ENCODE peak calls at places on chromosomes 3 and 15, in seven cellular contexts. One of them, this sample, is unnamed.
A peak's percentile ranks its signal among the peaks of the same experiment; 100 is the strongest.

GRCh38 chr3:133988631-133989161 is 41.0 kb downstream of the SLCO2A1 start:
- DNase-seq in activated CD8-positive, alpha-beta T cell treated with anti-CD3 and anti-CD28 coated beads for 36 hours: no peak
- DNase-seq in type B pancreatic cell: no peak
- DNase-seq in AG09319: no peak
- DNase-seq in kidney epithelial cell: no peak
- DNase-seq in DND-41: no peak
- DNase-seq in heart right ventricle: no peak
- DNase-seq in this sample: no peak

GRCh38 chr15:27089676-27090075 is 118.7 kb downstream of the GABRG3 start:
- DNase-seq in AG09319: no peak
- DNase-seq in kidney epithelial cell: no peak
- DNase-seq in type B pancreatic cell: no peak
- DNase-seq in activated CD8-positive, alpha-beta T cell treated with anti-CD3 and anti-CD28 coated beads for 36 hours: no peak
- DNase-seq in DND-41: no peak
- DNase-seq in heart right ventricle: no peak
- DNase-seq in this sample: no peak

GRCh38 chr15:45157056-45157455 is 27.3 kb downstream of the DUOX1 start:
- DNase-seq in activated CD8-positive, alpha-beta T cell treated with anti-CD3 and anti-CD28 coated beads for 36 hours: no peak
- DNase-seq in type B pancreatic cell: no peak
- DNase-seq in heart right ventricle: no peak
- DNase-seq in kidney epithelial cell: no peak
- DNase-seq in AG09319: peak; percentile 22
- DNase-seq in DND-41: no peak
- DNase-seq in this sample: no peak

GRCh38 chr3:62818347-62818746 is 56.9 kb downstream of the CADPS start:
- DNase-seq in AG09319: no peak
- DNase-seq in activated CD8-positive, alpha-beta T cell treated with anti-CD3 and anti-CD28 coated beads for 36 hours: no peak
- DNase-seq in DND-41: no peak
- DNase-seq in heart right ventricle: no peak
- DNase-seq in type B pancreatic cell: no peak
- DNase-seq in kidney epithelial cell: no peak
- DNase-seq in this sample: no peak

GRCh38 chr3:149415484-149415883 is 38.0 kb upstream of the TM4SF1 start:
- DNase-seq in type B pancreatic cell: no peak
- DNase-seq in AG09319: no peak
- DNase-seq in DND-41: no peak
- DNase-seq in heart right ventricle: no peak
- DNase-seq in activated CD8-positive, alpha-beta T cell treated with anti-CD3 and anti-CD28 coated beads for 36 hours: no peak
- DNase-seq in kidney epithelial cell: no peak
- DNase-seq in this sample: no peak

GRCh38 chr3:154252759-154253638 is 71.3 kb downstream of the DHX36 start:
- DNase-seq in activated CD8-positive, alpha-beta T cell treated with anti-CD3 and anti-CD28 coated beads for 36 hours: peak; percentile 87
- DNase-seq in heart right ventricle: peak; percentile 88
- DNase-seq in DND-41: peak; percentile 70
- DNase-seq in type B pancreatic cell: peak; percentile 85
- DNase-seq in kidney epithelial cell: peak; percentile 42
- DNase-seq in AG09319: peak; percentile 70
- DNase-seq in this sample: peak; percentile 93

GRCh38 chr3:71309886-71310285 is 273.6 kb downstream of the FOXP1 start:
- DNase-seq in kidney epithelial cell: no peak
- DNase-seq in DND-41: no peak
- DNase-seq in AG09319: no peak
- DNase-seq in activated CD8-positive, alpha-beta T cell treated with anti-CD3 and anti-CD28 coated beads for 36 hours: no peak
- DNase-seq in type B pancreatic cell: no peak
- DNase-seq in heart right ventricle: no peak
- DNase-seq in this sample: no peak

GRCh38 chr3:129908417-129908816 is 14.9 kb upstream of the TMCC1 start:
- DNase-seq in kidney epithelial cell: peak; percentile 29
- DNase-seq in type B pancreatic cell: no peak
- DNase-seq in DND-41: no peak
- DNase-seq in activated CD8-positive, alpha-beta T cell treated with anti-CD3 and anti-CD28 coated beads for 36 hours: no peak
- DNase-seq in heart right ventricle: no peak
- DNase-seq in AG09319: no peak
- DNase-seq in this sample: no peak

GRCh38 chr3:113747719-113748046 is 848 bp downstream of the ATP6V1A start:
- DNase-seq in DND-41: peak; percentile 13
- DNase-seq in heart right ventricle: no peak
- DNase-seq in AG09319: no peak
- DNase-seq in kidney epithelial cell: no peak
- DNase-seq in type B pancreatic cell: no peak
- DNase-seq in activated CD8-positive, alpha-beta T cell treated with anti-CD3 and anti-CD28 coated beads for 36 hours: peak; percentile 75
- DNase-seq in this sample: no peak

GRCh38 chr3:28940530-28940929 is 340.3 kb upstream of the RBMS3 start:
- DNase-seq in activated CD8-positive, alpha-beta T cell treated with anti-CD3 and anti-CD28 coated beads for 36 hours: peak; percentile 7
- DNase-seq in AG09319: peak; percentile 91
- DNase-seq in heart right ventricle: no peak
- DNase-seq in DND-41: no peak
- DNase-seq in kidney epithelial cell: peak; percentile 82
- DNase-seq in type B pancreatic cell: no peak
- DNase-seq in this sample: no peak

GRCh38 chr3:139764069-139764905 is 86.5 kb upstream of the NMNAT3 start:
- DNase-seq in AG09319: no peak
- DNase-seq in type B pancreatic cell: no peak
- DNase-seq in kidney epithelial cell: no peak
- DNase-seq in DND-41: peak; percentile 5
- DNase-seq in heart right ventricle: no peak
- DNase-seq in activated CD8-positive, alpha-beta T cell treated with anti-CD3 and anti-CD28 coated beads for 36 hours: peak; percentile 19
- DNase-seq in this sample: no peak

GRCh38 chr15:96330450-96331140 is at the start of gene NR2F2:
- DNase-seq in activated CD8-positive, alpha-beta T cell treated with anti-CD3 and anti-CD28 coated beads for 36 hours: peak; percentile 68
- DNase-seq in kidney epithelial cell: peak; percentile 96
- DNase-seq in DND-41: no peak
- DNase-seq in AG09319: peak; percentile 99
- DNase-seq in heart right ventricle: peak; percentile 94
- DNase-seq in type B pancreatic cell: peak; percentile 95
- DNase-seq in this sample: peak; percentile 88

GRCh38 chr3:178259703-178260102 is 276.5 kb upstream of the KCNMB2 start:
- DNase-seq in type B pancreatic cell: no peak
- DNase-seq in heart right ventricle: no peak
- DNase-seq in activated CD8-positive, alpha-beta T cell treated with anti-CD3 and anti-CD28 coated beads for 36 hours: no peak
- DNase-seq in AG09319: no peak
- DNase-seq in kidney epithelial cell: no peak
- DNase-seq in DND-41: no peak
- DNase-seq in this sample: no peak

GRCh38 chr3:34934660-34935059 is 704.7 kb upstream of the ARPP21 start:
- DNase-seq in type B pancreatic cell: no peak
- DNase-seq in heart right ventricle: no peak
- DNase-seq in DND-41: no peak
- DNase-seq in kidney epithelial cell: no peak
- DNase-seq in activated CD8-positive, alpha-beta T cell treated with anti-CD3 and anti-CD28 coated beads for 36 hours: no peak
- DNase-seq in AG09319: no peak
- DNase-seq in this sample: no peak

GRCh38 chr3:176950743-176951142 is 246.5 kb downstream of the TBL1XR1 start:
- DNase-seq in activated CD8-positive, alpha-beta T cell treated with anti-CD3 and anti-CD28 coated beads for 36 hours: no peak
- DNase-seq in kidney epithelial cell: peak; percentile 53
- DNase-seq in type B pancreatic cell: no peak
- DNase-seq in heart right ventricle: no peak
- DNase-seq in DND-41: no peak
- DNase-seq in AG09319: no peak
- DNase-seq in this sample: no peak

GRCh38 chr3:139830817-139831216 is 104.2 kb upstream of the CLSTN2 start:
- DNase-seq in heart right ventricle: peak; percentile 52
- DNase-seq in activated CD8-positive, alpha-beta T cell treated with anti-CD3 and anti-CD28 coated beads for 36 hours: no peak
- DNase-seq in type B pancreatic cell: no peak
- DNase-seq in DND-41: no peak
- DNase-seq in AG09319: no peak
- DNase-seq in kidney epithelial cell: no peak
- DNase-seq in this sample: peak; percentile 54

GRCh38 chr3:129312021-129312639 is 33.5 kb downstream of the HMCES start:
- DNase-seq in type B pancreatic cell: no peak
- DNase-seq in activated CD8-positive, alpha-beta T cell treated with anti-CD3 and anti-CD28 coated beads for 36 hours: peak; percentile 40
- DNase-seq in AG09319: no peak
- DNase-seq in heart right ventricle: no peak
- DNase-seq in kidney epithelial cell: no peak
- DNase-seq in DND-41: no peak
- DNase-seq in this sample: no peak

DNA sequence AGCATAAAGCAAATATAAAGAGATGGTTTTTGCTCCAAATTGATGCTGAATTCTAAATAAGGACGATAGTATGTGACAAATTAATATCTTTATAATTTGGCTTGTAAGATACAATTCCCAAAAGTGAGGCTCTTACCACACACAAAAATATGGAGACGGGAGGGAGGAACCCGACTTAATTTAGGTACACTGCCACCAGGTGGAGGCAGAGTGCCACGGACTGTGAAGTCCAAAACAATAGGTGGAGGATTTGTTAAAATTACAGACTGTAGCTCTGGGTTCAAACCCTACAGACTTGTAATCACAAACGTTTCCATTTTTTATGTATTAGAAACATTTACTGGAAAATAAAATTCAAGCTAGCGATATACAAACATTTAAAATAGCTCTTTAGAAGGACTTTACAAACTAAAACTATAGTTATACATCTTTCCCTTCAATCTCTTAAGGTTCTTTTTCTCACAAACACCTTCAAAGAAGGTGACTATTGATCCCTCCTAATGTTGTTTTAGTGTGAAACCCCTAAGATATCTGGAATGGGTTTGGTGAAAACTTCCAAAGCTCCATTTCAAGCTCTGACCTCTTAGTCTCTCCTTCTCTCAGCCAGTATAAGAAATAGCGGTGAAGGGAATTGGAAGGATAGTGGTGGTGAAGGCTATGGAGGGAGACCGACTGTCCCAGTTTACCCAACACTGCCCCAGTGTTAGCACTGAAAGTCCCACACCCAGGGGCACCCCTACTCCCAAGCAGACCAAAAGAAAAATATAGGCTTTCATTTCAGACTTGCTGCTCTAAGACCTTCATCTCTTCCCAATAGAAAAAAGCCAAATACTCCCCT is 89.7 kb downstream of the AQP9 start:
- DNase-seq in heart right ventricle: peak; percentile 71
- DNase-seq in kidney epithelial cell: no peak
- DNase-seq in type B pancreatic cell: no peak
- DNase-seq in DND-41: peak; percentile 72
- DNase-seq in activated CD8-positive, alpha-beta T cell treated with anti-CD3 and anti-CD28 coated beads for 36 hours: peak; percentile 85
- DNase-seq in AG09319: peak; percentile 65
- DNase-seq in this sample: peak; percentile 75
- TF ChIP-seq CTCF in heart right ventricle: peak; percentile 83
- TF ChIP-seq CTCF in kidney epithelial cell: peak; percentile 78
- TF ChIP-seq CTCF in type B pancreatic cell: peak; percentile 95
- TF ChIP-seq CTCF in DND-41: peak; percentile 83
- TF ChIP-seq CTCF in activated CD8-positive, alpha-beta T cell treated with anti-CD3 and anti-CD28 coated beads for 36 hours: peak; percentile 95
- TF ChIP-seq CTCF in AG09319: peak; percentile 81
- TF ChIP-seq CTCF in this sample: peak; percentile 98

GRCh38 chr3:110123929-110124328 is 786.6 kb upstream of the DPPA4 start:
- DNase-seq in heart right ventricle: no peak
- DNase-seq in kidney epithelial cell: no peak
- DNase-seq in DND-41: no peak
- DNase-seq in activated CD8-positive, alpha-beta T cell treated with anti-CD3 and anti-CD28 coated beads for 36 hours: no peak
- DNase-seq in type B pancreatic cell: no peak
- DNase-seq in AG09319: no peak
- DNase-seq in this sample: no peak

DNA sequence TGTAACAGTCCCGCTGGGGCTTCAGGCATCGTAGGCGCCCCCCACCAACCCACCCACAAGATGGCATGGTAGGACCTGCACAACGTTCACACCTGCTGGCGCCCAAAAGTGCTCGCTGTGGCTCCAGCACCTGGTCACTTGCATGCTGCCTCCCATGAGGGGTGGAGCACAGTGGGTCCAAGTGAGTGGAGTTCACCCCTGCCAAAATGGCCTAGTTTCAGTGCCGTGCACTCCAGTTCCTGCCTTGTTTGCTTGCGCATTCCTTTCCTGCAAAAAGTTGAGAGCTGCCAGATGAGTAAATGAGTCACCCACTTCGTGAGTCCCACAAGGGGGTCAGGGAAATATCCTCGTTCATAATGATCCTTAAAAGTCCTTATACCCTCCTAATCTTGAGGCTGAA is 788.7 kb upstream of the DPPA4 start:
- DNase-seq in activated CD8-positive, alpha-beta T cell treated with anti-CD3 and anti-CD28 coated beads for 36 hours: no peak
- DNase-seq in AG09319: no peak
- DNase-seq in heart right ventricle: no peak
- DNase-seq in type B pancreatic cell: no peak
- DNase-seq in DND-41: no peak
- DNase-seq in kidney epithelial cell: no peak
- DNase-seq in this sample: no peak
- TF ChIP-seq CTCF in activated CD8-positive, alpha-beta T cell treated with anti-CD3 and anti-CD28 coated beads for 36 hours: no peak
- TF ChIP-seq CTCF in AG09319: no peak
- TF ChIP-seq CTCF in heart right ventricle: no peak
- TF ChIP-seq CTCF in type B pancreatic cell: no peak
- TF ChIP-seq CTCF in DND-41: no peak
- TF ChIP-seq CTCF in kidney epithelial cell: no peak
- TF ChIP-seq CTCF in this sample: no peak

GRCh38 chr3:23183731-23184130 is 19.4 kb upstream of the UBE2E2 start:
- DNase-seq in heart right ventricle: no peak
- DNase-seq in activated CD8-positive, alpha-beta T cell treated with anti-CD3 and anti-CD28 coated beads for 36 hours: no peak
- DNase-seq in DND-41: no peak
- DNase-seq in kidney epithelial cell: no peak
- DNase-seq in AG09319: no peak
- DNase-seq in type B pancreatic cell: no peak
- DNase-seq in this sample: peak; percentile 8
- TF ChIP-seq CTCF in heart right ventricle: peak; percentile 55
- TF ChIP-seq CTCF in activated CD8-positive, alpha-beta T cell treated with anti-CD3 and anti-CD28 coated beads for 36 hours: no peak
- TF ChIP-seq CTCF in DND-41: no peak
- TF ChIP-seq CTCF in kidney epithelial cell: peak; percentile 63
- TF ChIP-seq CTCF in AG09319: peak; percentile 53
- TF ChIP-seq CTCF in type B pancreatic cell: peak; percentile 65
- TF ChIP-seq CTCF in this sample: peak; percentile 62

DNA sequence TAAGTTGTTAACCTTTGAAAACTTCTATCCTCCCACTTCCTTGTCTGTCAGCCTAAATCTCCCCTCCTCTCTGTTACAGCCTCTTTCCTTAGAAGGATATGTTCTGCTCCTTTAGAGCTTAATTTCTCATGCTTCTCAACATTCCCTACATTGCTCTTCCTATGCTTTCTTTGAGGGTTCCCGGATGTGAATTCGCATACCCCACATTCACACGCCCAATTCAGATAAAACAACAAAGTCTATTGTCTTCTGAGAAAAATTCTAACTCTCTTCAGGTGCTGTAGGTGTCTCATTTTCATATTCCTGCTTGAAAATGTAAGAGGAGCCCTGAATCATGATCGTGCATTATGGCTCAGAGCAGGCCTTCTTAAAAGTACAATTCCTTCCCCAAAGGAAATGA is 171.8 kb upstream of the DPH6 start:
- DNase-seq in kidney epithelial cell: no peak
- DNase-seq in activated CD8-positive, alpha-beta T cell treated with anti-CD3 and anti-CD28 coated beads for 36 hours: no peak
- DNase-seq in type B pancreatic cell: no peak
- DNase-seq in AG09319: no peak
- DNase-seq in DND-41: no peak
- DNase-seq in heart right ventricle: no peak
- DNase-seq in this sample: no peak
- TF ChIP-seq CTCF in kidney epithelial cell: no peak
- TF ChIP-seq CTCF in activated CD8-positive, alpha-beta T cell treated with anti-CD3 and anti-CD28 coated beads for 36 hours: no peak
- TF ChIP-seq CTCF in type B pancreatic cell: no peak
- TF ChIP-seq CTCF in AG09319: no peak
- TF ChIP-seq CTCF in DND-41: no peak
- TF ChIP-seq CTCF in heart right ventricle: no peak
- TF ChIP-seq CTCF in this sample: no peak

GRCh38 chr3:52787672-52788625 is 6.6 kb upstream of the ITIH3 start:
- DNase-seq in heart right ventricle: no peak
- DNase-seq in type B pancreatic cell: no peak
- DNase-seq in kidney epithelial cell: no peak
- DNase-seq in AG09319: no peak
- DNase-seq in activated CD8-positive, alpha-beta T cell treated with anti-CD3 and anti-CD28 coated beads for 36 hours: no peak
- DNase-seq in DND-41: no peak
- DNase-seq in this sample: no peak
- TF ChIP-seq CTCF in heart right ventricle: no peak
- TF ChIP-seq CTCF in type B pancreatic cell: no peak
- TF ChIP-seq CTCF in kidney epithelial cell: no peak
- TF ChIP-seq CTCF in AG09319: no peak
- TF ChIP-seq CTCF in activated CD8-positive, alpha-beta T cell treated with anti-CD3 and anti-CD28 coated beads for 36 hours: no peak
- TF ChIP-seq CTCF in DND-41: no peak
- TF ChIP-seq CTCF in this sample: no peak